ENCODE peak calls at places on chromosome 3, in seven cellular contexts. P is tibial nerve, Z is A549, H is IMR-90, M is transverse colon, D is uterus, W is esophagus squamous epithelium. Q is an unnamed sample.

GRCh38 chr3:169619793-169620192 is 43.7 kb downstream of the MECOM start:
- DNase-seq in P (no peak), Z (no peak), H (no peak), M (no peak), D (no peak), W (no peak), Q (no peak)

GRCh38 chr3:65639444-65639843 is 399.3 kb downstream of the MAGI1 start:
- DNase-seq in P (no peak), Z (no peak), H (no peak), M (no peak), D (no peak), W (no peak), Q (no peak)

GRCh38 chr3:103127116-103127630 is 692.4 kb downstream of the ZPLD1 start:
- DNase-seq in P (no peak), Z (no peak), H (no peak), M (no peak), D (no peak), W (no peak), Q (no peak)

GRCh38 chr3:126130081-126130855 is 46.3 kb upstream of the SLC41A3 start:
- DNase-seq in P (no peak), Z (no peak), H (no peak), M (peak; percentile 13), D (peak; percentile 12), W (no peak), Q (no peak)

GRCh38 chr3:66472313-66473134 is 28.3 kb downstream of the LRIG1 start:
- DNase-seq in P (no peak), Z (peak; percentile 38), H (peak; percentile 88), M (peak; percentile 54), D (no peak), W (no peak), Q (no peak)

GRCh38 chr3:2211568-2211967 is 112.9 kb downstream of the CNTN4 start:
- DNase-seq in P (no peak), Z (no peak), H (no peak), M (no peak), D (no peak), W (no peak), Q (no peak)

GRCh38 chr3:12963184-12963868 is 109.9 kb downstream of the IQSEC1 start:
- DNase-seq in P (no peak), Z (no peak), H (no peak), M (no peak), D (no peak), W (no peak), Q (no peak)

GRCh38 chr3:136055491-136055890 is 90.0 kb downstream of the PPP2R3A start:
- DNase-seq in P (no peak), Z (no peak), H (peak; percentile 75), M (no peak), D (no peak), W (no peak), Q (no peak)

GRCh38 chr3:111963424-111963823 is 15.4 kb upstream of the ABHD10 start:
- DNase-seq in P (no peak), Z (peak; percentile 18), H (peak; percentile 84), M (no peak), D (no peak), W (no peak), Q (no peak)

GRCh38 chr3:10315101-10315500 is 5.8 kb downstream of the SEC13 start:
- DNase-seq in P (no peak), Z (no peak), H (no peak), M (no peak), D (no peak), W (no peak), Q (no peak)

GRCh38 chr3:159803444-159803843 is 185.2 kb upstream of the IL12A start:
- DNase-seq in P (no peak), Z (no peak), H (peak; percentile 82), M (no peak), D (no peak), W (no peak), Q (no peak)

GRCh38 chr3:179189764-179190163 is 41.6 kb downstream of the PIK3CA start:
- DNase-seq in P (no peak), Z (no peak), H (peak; percentile 84), M (no peak), D (no peak), W (no peak), Q (no peak)

DNA sequence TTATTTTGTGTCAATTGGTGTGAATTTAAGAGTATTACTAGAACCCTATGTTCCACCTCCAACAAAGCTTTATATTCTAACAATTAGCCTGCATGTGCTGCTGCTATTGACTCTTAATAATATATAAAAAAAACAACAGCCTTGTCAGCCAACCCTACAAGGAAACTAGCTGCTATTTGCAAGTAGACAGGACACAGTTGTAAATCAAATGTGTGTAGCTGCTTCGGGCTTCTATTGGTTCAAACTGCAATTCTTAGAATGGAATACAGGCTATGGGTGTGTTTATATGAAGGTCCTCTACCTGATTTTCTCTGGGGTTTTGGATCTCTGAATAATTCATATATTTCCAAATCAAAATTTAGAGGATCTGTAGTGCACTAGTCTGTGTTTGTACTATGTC is 60.7 kb downstream of the ZBTB20 start:
- DNase-seq in P (no peak), Z (no peak), H (no peak), M (no peak), D (no peak), W (no peak), Q (no peak)
- H3K27ac ChIP-seq in P (peak overlapping the region; percentile 64), Z (no peak overlapping the region), H (no peak overlapping the region), M (no peak overlapping the region), D (no peak overlapping the region), W (no peak overlapping the region), Q (no peak overlapping the region)

GRCh38 chr3:46398186-46398955 is 8.5 kb downstream of the CCR5AS start:
- DNase-seq in P (no peak), Z (no peak), H (no peak), M (no peak), D (no peak), W (no peak), Q (no peak)

GRCh38 chr3:46401579-46401978 is 5.3 kb downstream of the CCR5AS start:
- DNase-seq in P (no peak), Z (no peak), H (no peak), M (no peak), D (no peak), W (no peak), Q (no peak)

GRCh38 chr3:46400846-46401245 is 6.0 kb downstream of the CCR5AS start:
- DNase-seq in P (no peak), Z (no peak), H (no peak), M (no peak), D (no peak), W (no peak), Q (no peak)

GRCh38 chr3:46399557-46399956 is 7.3 kb downstream of the CCR5AS start:
- DNase-seq in P (no peak), Z (no peak), H (peak; percentile 23), M (no peak), D (no peak), W (no peak), Q (no peak)

DNA sequence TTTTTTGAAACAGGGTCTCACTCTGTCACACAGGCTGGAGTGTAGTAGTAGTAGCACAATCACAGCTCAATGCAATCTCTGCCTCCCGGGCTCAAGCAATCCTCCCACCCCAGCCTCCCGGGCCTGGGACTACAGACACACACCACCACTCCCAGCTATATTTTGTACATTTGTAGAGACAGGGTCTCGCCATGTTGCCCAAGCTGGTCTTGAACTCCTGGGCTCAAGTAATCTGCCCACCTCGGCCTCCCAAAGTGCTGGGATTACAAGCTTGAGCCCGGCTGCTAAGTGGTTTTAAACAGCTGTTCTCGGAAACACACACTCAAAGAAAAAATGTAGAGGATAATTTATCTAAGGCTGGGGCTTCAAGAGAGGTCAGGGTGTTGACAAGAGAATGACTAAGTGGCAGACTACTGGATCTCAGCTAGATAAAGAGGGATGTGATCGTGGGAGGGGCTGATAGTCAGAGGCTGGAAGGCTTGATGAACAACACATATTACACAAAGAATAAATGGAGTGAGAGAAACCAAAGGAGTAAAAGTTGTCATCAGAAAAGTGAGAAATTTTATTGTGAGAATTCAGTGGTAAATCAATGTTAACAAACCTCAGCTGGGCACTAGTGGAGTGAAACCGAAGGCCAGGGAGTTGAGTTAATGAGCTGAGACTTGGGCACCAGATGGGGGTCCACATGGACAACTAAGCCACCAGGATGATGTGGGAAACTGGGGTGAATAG is 6.7 kb downstream of the CCR5AS start:
- DNase-seq in P (no peak), Z (no peak), H (peak; percentile 62), M (no peak), D (no peak), W (no peak), Q (no peak)
- TF ChIP-seq POLR2A in P (no peak), Z (no peak), H (no peak), M (no peak), D (no peak), W (no peak), Q (no peak)

GRCh38 chr3:53729130-53729529 is 117.1 kb downstream of the CHDH start:
- DNase-seq in P (no peak), Z (no peak), H (no peak), M (no peak), D (no peak), W (no peak), Q (no peak)

GRCh38 chr3:53725308-53725995 is 120.8 kb downstream of the CHDH start:
- DNase-seq in P (no peak), Z (no peak), H (no peak), M (no peak), D (no peak), W (no peak), Q (no peak)

GRCh38 chr3:53728606-53729005 is 117.6 kb downstream of the CHDH start:
- DNase-seq in P (no peak), Z (no peak), H (no peak), M (no peak), D (no peak), W (no peak), Q (no peak)

GRCh38 chr3:53724566-53724965 is 121.7 kb downstream of the CHDH start:
- DNase-seq in P (no peak), Z (no peak), H (no peak), M (no peak), D (no peak), W (no peak), Q (no peak)

DNA sequence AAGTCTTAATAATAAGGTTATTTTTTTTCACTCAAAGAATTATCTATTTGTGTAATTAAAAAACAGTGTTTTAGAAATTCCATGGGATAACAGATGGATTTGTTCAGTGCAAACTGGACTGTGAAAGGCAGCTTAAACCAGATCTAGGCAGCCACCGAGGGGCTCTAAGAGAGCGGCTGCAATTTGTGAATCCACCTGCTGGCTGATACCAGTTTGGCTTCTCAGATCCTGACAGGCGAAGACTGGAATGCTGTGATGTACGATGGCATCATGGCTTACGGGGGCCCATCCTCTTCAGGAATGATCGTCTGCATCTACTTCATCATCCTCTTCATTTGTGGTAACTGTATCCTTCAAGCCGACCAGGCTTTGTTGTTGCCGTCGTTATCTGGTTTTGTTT is 119.6 kb downstream of the CHDH start:
- DNase-seq in P (no peak), Z (no peak), H (no peak), M (no peak), D (no peak), W (no peak), Q (no peak)
- H3K27ac ChIP-seq in P (no peak overlapping the region), Z (no peak overlapping the region), H (no peak overlapping the region), M (no peak overlapping the region), D (no peak overlapping the region), W (no peak overlapping the region), Q (no peak overlapping the region)

GRCh38 chr3:69013256-69014021 is at the start of gene EOGT:
- DNase-seq in P (peak; percentile 79), Z (peak; percentile 72), H (peak; percentile 82), M (peak; percentile 91), D (peak; percentile 93), W (no peak), Q (peak; percentile 91)
- TF ChIP-seq POLR2A in P (no peak), Z (peak; percentile 46), H (peak; percentile 90), M (peak; percentile 76), D (peak; percentile 65), W (peak; percentile 67), Q (peak; percentile 76)